ENCODE peak calls at places on chromosomes 5 and 9, in five cellular contexts. One of them, this sample, is unnamed.

GRCh38 chr5:113132579-113132978 is 156.0 kb downstream of the DCP2 start:
- DNase-seq in head of caudate nucleus: no peak
- DNase-seq in activated CD8-positive, alpha-beta memory T cell treated with anti-CD3 and anti-CD28 coated beads for 24 hours: no peak
- DNase-seq in nephron progenitor cell: no peak
- DNase-seq in NCI-H748 treated with DMSO at 0.1 percent for 48 hours: no peak
- DNase-seq in this sample: no peak

GRCh38 chr5:43420241-43420640 is 8.1 kb upstream of the CCL28 start:
- DNase-seq in NCI-H748 treated with DMSO at 0.1 percent for 48 hours: no peak
- DNase-seq in nephron progenitor cell: peak
- DNase-seq in head of caudate nucleus: no peak
- DNase-seq in activated CD8-positive, alpha-beta memory T cell treated with anti-CD3 and anti-CD28 coated beads for 24 hours: no peak
- DNase-seq in this sample: no peak

GRCh38 chr9:547309-547708 is 294.2 kb upstream of the DMRT1 start:
- DNase-seq in activated CD8-positive, alpha-beta memory T cell treated with anti-CD3 and anti-CD28 coated beads for 24 hours: no peak
- DNase-seq in nephron progenitor cell: no peak
- DNase-seq in NCI-H748 treated with DMSO at 0.1 percent for 48 hours: no peak
- DNase-seq in head of caudate nucleus: no peak
- DNase-seq in this sample: no peak

GRCh38 chr9:116899337-116900006 is 212.4 kb downstream of the TRIM32 start:
- DNase-seq in head of caudate nucleus: no peak
- DNase-seq in activated CD8-positive, alpha-beta memory T cell treated with anti-CD3 and anti-CD28 coated beads for 24 hours: no peak
- DNase-seq in NCI-H748 treated with DMSO at 0.1 percent for 48 hours: no peak
- DNase-seq in nephron progenitor cell: no peak
- DNase-seq in this sample: no peak

GRCh38 chr9:17116400-17116837 is 18.4 kb upstream of the CNTLN start:
- DNase-seq in NCI-H748 treated with DMSO at 0.1 percent for 48 hours: peak
- DNase-seq in nephron progenitor cell: no peak
- DNase-seq in activated CD8-positive, alpha-beta memory T cell treated with anti-CD3 and anti-CD28 coated beads for 24 hours: no peak
- DNase-seq in head of caudate nucleus: no peak
- DNase-seq in this sample: peak

GRCh38 chr5:180287404-180287803 is 4.5 kb downstream of the MAPK9 start:
- DNase-seq in activated CD8-positive, alpha-beta memory T cell treated with anti-CD3 and anti-CD28 coated beads for 24 hours: no peak
- DNase-seq in NCI-H748 treated with DMSO at 0.1 percent for 48 hours: no peak
- DNase-seq in head of caudate nucleus: no peak
- DNase-seq in nephron progenitor cell: no peak
- DNase-seq in this sample: no peak

GRCh38 chr9:121756477-121757285 is 105.2 kb downstream of the DAB2IP start:
- DNase-seq in head of caudate nucleus: no peak
- DNase-seq in nephron progenitor cell: no peak
- DNase-seq in NCI-H748 treated with DMSO at 0.1 percent for 48 hours: no peak
- DNase-seq in activated CD8-positive, alpha-beta memory T cell treated with anti-CD3 and anti-CD28 coated beads for 24 hours: no peak
- DNase-seq in this sample: no peak

GRCh38 chr9:96599298-96599697 is 20.3 kb downstream of the CDC14B start:
- DNase-seq in NCI-H748 treated with DMSO at 0.1 percent for 48 hours: no peak
- DNase-seq in activated CD8-positive, alpha-beta memory T cell treated with anti-CD3 and anti-CD28 coated beads for 24 hours: no peak
- DNase-seq in head of caudate nucleus: no peak
- DNase-seq in nephron progenitor cell: no peak
- DNase-seq in this sample: no peak

GRCh38 chr5:175538576-175538975 is 60.2 kb downstream of the SFXN1 start:
- DNase-seq in activated CD8-positive, alpha-beta memory T cell treated with anti-CD3 and anti-CD28 coated beads for 24 hours: no peak
- DNase-seq in nephron progenitor cell: no peak
- DNase-seq in head of caudate nucleus: no peak
- DNase-seq in NCI-H748 treated with DMSO at 0.1 percent for 48 hours: no peak
- DNase-seq in this sample: no peak

GRCh38 chr9:127158995-127159801 is 36.8 kb upstream of the ANGPTL2 start:
- DNase-seq in nephron progenitor cell: no peak
- DNase-seq in NCI-H748 treated with DMSO at 0.1 percent for 48 hours: no peak
- DNase-seq in activated CD8-positive, alpha-beta memory T cell treated with anti-CD3 and anti-CD28 coated beads for 24 hours: peak
- DNase-seq in head of caudate nucleus: peak
- DNase-seq in this sample: no peak

GRCh38 chr5:180208435-180209081 is 453 bp downstream of the RASGEF1C start:
- DNase-seq in activated CD8-positive, alpha-beta memory T cell treated with anti-CD3 and anti-CD28 coated beads for 24 hours: peak
- DNase-seq in head of caudate nucleus: peak
- DNase-seq in nephron progenitor cell: peak
- DNase-seq in NCI-H748 treated with DMSO at 0.1 percent for 48 hours: no peak
- DNase-seq in this sample: no peak

GRCh38 chr5:78467744-78468357 is 107.4 kb downstream of the SCAMP1 start:
- DNase-seq in NCI-H748 treated with DMSO at 0.1 percent for 48 hours: no peak
- DNase-seq in head of caudate nucleus: no peak
- DNase-seq in nephron progenitor cell: no peak
- DNase-seq in activated CD8-positive, alpha-beta memory T cell treated with anti-CD3 and anti-CD28 coated beads for 24 hours: no peak
- DNase-seq in this sample: no peak